ENCODE peak calls at places on chromosomes 2 and 18, in four cellular contexts. X, R, K and F are unnamed samples.

GRCh38 chr18:34121157-34121807 is 103.4 kb downstream of the NOL4 start:
- DNase-seq in K (no peak), R (no peak), X (peak), F (no peak)

GRCh38 chr18:63824220-63824525 is 49.0 kb downstream of the SERPINB7 start:
- DNase-seq in K (no peak), X (no peak), R (no peak), F (no peak)

GRCh38 chr2:128293426-128293755 is 25.3 kb downstream of the HS6ST1 start:
- DNase-seq in R (no peak), X (no peak), K (no peak), F (no peak)

GRCh38 chr2:71603311-71603794 is 150.0 kb downstream of the DYSF start:
- DNase-seq in K (peak), R (no peak), X (no peak), F (no peak)

GRCh38 chr18:2874765-2875164 is 28.0 kb downstream of the EMILIN2 start:
- DNase-seq in X (no peak), K (no peak), R (no peak), F (no peak)

GRCh38 chr2:95346236-95346737 is 49.1 kb downstream of the KCNIP3 start:
- DNase-seq in K (no peak), X (no peak), R (peak), F (no peak)

GRCh38 chr2:39701137-39701536 is 35.4 kb downstream of the TMEM178A start:
- DNase-seq in X (no peak), K (no peak), R (no peak), F (no peak)

GRCh38 chr2:71843391-71843850 is 304.2 kb downstream of the CYP26B1 start:
- DNase-seq in R (no peak), K (no peak), X (no peak), F (no peak)

GRCh38 chr2:222848862-222849261 is 12.0 kb upstream of the ACSL3 start:
- DNase-seq in X (no peak), R (no peak), K (no peak), F (no peak)

GRCh38 chr18:75041586-75041985 is 167.4 kb downstream of the PTGR3 start:
- DNase-seq in R (no peak), X (no peak), K (no peak), F (no peak)

GRCh38 chr2:67046568-67046967 is 350.6 kb upstream of the ETAA1 start:
- DNase-seq in R (no peak), K (no peak), X (no peak), F (no peak)

GRCh38 chr2:2226326-2226725 is 104.7 kb downstream of the MYT1L start:
- DNase-seq in K (no peak), X (no peak), R (no peak), F (no peak)

GRCh38 chr18:33576999-33577687 is 876 bp upstream of the ASXL3 start:
- DNase-seq in X (no peak), K (no peak), R (no peak), F (no peak)

GRCh38 chr2:64750817-64751285 is 97.1 kb upstream of the SERTAD2 start:
- DNase-seq in K (peak), R (peak), X (peak), F (peak)

GRCh38 chr2:234463626-234464290 is 33.1 kb downstream of the ARL4C start:
- DNase-seq in K (no peak), X (no peak), R (no peak), F (no peak)

GRCh38 chr2:94960266-94960665 is 65.2 kb upstream of the MAL start:
- DNase-seq in R (no peak), X (no peak), K (no peak), F (no peak)

GRCh38 chr18:27964811-27965210 is 212.1 kb downstream of the CDH2 start:
- DNase-seq in X (no peak), R (no peak), K (no peak), F (no peak)
- TF ChIP-seq ETV6 in X (no peak), R (no peak), K (no peak), F (no peak)

GRCh38 chr2:54572262-54572635 is 116.1 kb downstream of the SPTBN1 start:
- DNase-seq in K (no peak), R (peak), X (peak), F (no peak)
- TF ChIP-seq ETV6 in K (no peak), R (no peak), X (no peak), F (no peak)

GRCh38 chr2:6721395-6721794 is 144.3 kb downstream of the CMPK2 start:
- DNase-seq in R (no peak), X (no peak), K (no peak), F (no peak)

GRCh38 chr2:6723865-6724571 is 141.7 kb downstream of the CMPK2 start:
- DNase-seq in R (no peak), K (no peak), X (no peak), F (no peak)

GRCh38 chr2:6728156-6728555 is 137.6 kb downstream of the CMPK2 start:
- DNase-seq in K (no peak), R (no peak), X (no peak), F (no peak)

GRCh38 chr2:6724572-6725140 is 141.1 kb downstream of the CMPK2 start:
- DNase-seq in X (no peak), K (no peak), R (no peak), F (no peak)

GRCh38 chr2:6722574-6722973 is 143.1 kb downstream of the CMPK2 start:
- DNase-seq in R (no peak), X (no peak), K (no peak), F (no peak)
- TF ChIP-seq ETV6 in R (no peak), X (no peak), K (no peak), F (no peak)

GRCh38 chr2:132929786-132930185 is 259.8 kb upstream of the LYPD1 start:
- DNase-seq in K (no peak), X (no peak), R (no peak), F (no peak)

GRCh38 chr2:132923787-132924186 is 253.8 kb upstream of the LYPD1 start:
- DNase-seq in K (no peak), R (no peak), X (no peak), F (no peak)
- TF ChIP-seq ETV6 in K (no peak), R (no peak), X (no peak), F (no peak)

GRCh38 chr18:54882318-54882717 is 54.0 kb downstream of the RAB27B start:
- DNase-seq in X (no peak), K (no peak), R (no peak), F (no peak)

GRCh38 chr18:54878662-54879058 is 50.4 kb downstream of the RAB27B start:
- DNase-seq in R (no peak), X (no peak), K (no peak), F (no peak)

GRCh38 chr18:54881229-54881753 is 53.0 kb downstream of the RAB27B start:
- DNase-seq in K (no peak), X (no peak), R (no peak), F (no peak)

GRCh38 chr18:54879691-54880090 is 51.4 kb downstream of the RAB27B start:
- DNase-seq in X (no peak), K (no peak), R (no peak), F (no peak)

GRCh38 chr18:54880706-54881105 is 52.4 kb downstream of the RAB27B start:
- DNase-seq in X (no peak), R (no peak), K (no peak), F (no peak)
- TF ChIP-seq ETV6 in X (no peak), R (no peak), K (no peak), F (no peak)

GRCh38 chr2:36587556-36587955 is 10.4 kb downstream of the FEZ2 start:
- DNase-seq in X (no peak), K (no peak), R (no peak), F (no peak)
- TF ChIP-seq ETV6 in X (no peak), K (no peak), R (no peak), F (no peak)

DNA sequence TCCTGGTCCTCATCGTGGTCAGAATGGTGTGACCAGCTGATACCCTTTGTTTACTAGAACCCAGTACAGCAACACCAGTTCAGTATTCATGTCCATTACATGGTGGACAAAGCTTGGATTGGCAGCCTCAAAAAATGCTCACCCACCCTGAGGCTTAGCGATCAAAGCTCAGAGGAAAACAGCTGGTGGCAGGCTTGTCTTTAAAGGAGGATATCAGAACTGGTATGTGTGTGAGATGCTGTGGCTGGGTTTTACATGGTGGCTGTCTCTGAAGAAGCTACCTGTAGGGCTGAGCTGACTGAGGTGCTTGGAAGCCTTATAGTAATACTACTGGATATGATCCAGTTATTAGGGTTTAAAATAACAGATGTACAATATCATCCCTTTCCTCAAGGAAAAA is 471.2 kb upstream of the MEX3C start:
- DNase-seq in X (no peak), R (no peak), K (no peak), F (no peak)
- TF ChIP-seq ETV6 in X (no peak), R (no peak), K (no peak), F (no peak)

GRCh38 chr2:176554107-176555048 is 285.1 kb downstream of the MTX2 start:
- DNase-seq in X (peak), R (peak), K (no peak), F (peak)

GRCh38 chr2:176555112-176555511 is 285.9 kb downstream of the MTX2 start:
- DNase-seq in X (no peak), K (no peak), R (no peak), F (no peak)

GRCh38 chr2:176553685-176554106 is 284.5 kb downstream of the MTX2 start:
- DNase-seq in X (no peak), R (no peak), K (peak), F (no peak)

GRCh38 chr2:176555781-176556180 is 286.5 kb downstream of the MTX2 start:
- DNase-seq in X (no peak), K (peak), R (no peak), F (no peak)

DNA sequence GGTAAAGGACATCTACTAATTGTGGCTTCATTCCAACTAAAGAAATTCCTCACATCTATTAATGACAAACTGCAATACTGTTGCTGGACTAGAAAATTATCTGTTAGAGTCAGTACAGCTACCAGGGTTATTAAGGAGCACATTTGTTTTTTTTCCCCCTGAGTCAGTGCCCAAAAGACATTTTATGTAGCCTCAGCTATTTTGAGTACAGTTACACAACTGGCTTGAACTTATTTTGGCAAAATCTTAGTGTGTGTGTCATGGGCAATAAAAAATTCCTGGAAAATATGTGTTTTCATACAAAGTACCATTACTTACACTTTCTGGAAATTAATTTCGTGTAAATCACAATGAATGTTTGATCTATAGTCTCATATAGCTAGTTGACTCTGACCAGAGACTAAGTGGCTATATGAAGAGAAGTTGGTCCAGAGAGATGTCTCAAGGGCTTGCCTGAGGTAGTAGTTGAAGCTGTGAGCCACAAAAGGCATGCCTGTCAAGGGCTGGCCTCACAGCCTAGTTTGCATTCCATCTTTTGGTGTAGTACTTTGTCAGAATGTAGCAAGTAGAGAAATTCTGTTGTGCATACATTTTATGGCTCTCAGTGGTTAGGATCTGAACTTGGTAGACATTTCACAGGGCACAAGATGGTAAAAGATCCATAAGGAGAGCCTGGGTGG is 283.4 kb downstream of the MTX2 start:
- DNase-seq in K (no peak), X (no peak), R (no peak), F (no peak)
- TF ChIP-seq ETV6 in K (no peak), X (no peak), R (no peak), F (no peak)

GRCh38 chr2:20288941-20289340 is 61.7 kb downstream of the PUM2 start:
- DNase-seq in K (no peak), X (no peak), R (peak), F (no peak)
- TF ChIP-seq ETV6 in K (no peak), X (no peak), R (no peak), F (no peak)